ENCODE peak calls at places on chromosomes 6 and 20, in six cellular contexts. Z is lung; W is naive thymus-derived CD8-positive, alpha-beta T cell; B is activated naive CD8-positive, alpha-beta T cell treated with anti-CD3 and anti-CD28 coated beads, Interleukin-2, amount 50 U/mL, for 24 hours; Y is psoas muscle; J is right atrium auricular region. L is an unnamed sample.

GRCh38 chr6:46400898-46401297 is 90.4 kb downstream of the RCAN2 start:
- DNase-seq in Z (no peak), W (no peak), B (no peak), Y (no peak), J (no peak), L (no peak)

GRCh38 chr6:90537723-90538407 is 49.0 kb downstream of the MAP3K7 start:
- DNase-seq in Z (no peak), W (no peak), B (no peak), Y (no peak), J (no peak), L (no peak)

GRCh38 chr20:57851786-57852185 is 142.0 kb upstream of the PMEPA1 start:
- DNase-seq in Z (no peak), W (no peak), B (no peak), Y (no peak), J (no peak), L (no peak)

GRCh38 chr20:61700595-61701140 is 365.0 kb downstream of the TAF4 start:
- DNase-seq in Z (no peak), W (no peak), B (no peak), Y (no peak), J (no peak), L (no peak)

GRCh38 chr6:41072836-41073202 is at the start of gene NFYA:
- DNase-seq in Z (no peak), W (no peak), B (peak), Y (no peak), J (no peak), L (peak)

GRCh38 chr6:163893609-163894189 is 479.2 kb downstream of the QKI start:
- DNase-seq in Z (no peak), W (no peak), B (no peak), Y (no peak), J (no peak), L (no peak)

GRCh38 chr20:31543966-31544598 is 29.8 kb downstream of the HM13 start:
- DNase-seq in Z (peak), W (no peak), B (no peak), Y (no peak), J (no peak), L (no peak)

GRCh38 chr6:20403766-20404640 is 2.3 kb downstream of the E2F3 start:
- DNase-seq in Z (no peak), W (peak), B (peak), Y (no peak), J (no peak), L (peak)

GRCh38 chr20:62891111-62891510 is 29.5 kb upstream of the TCFL5 start:
- DNase-seq in Z (no peak), W (peak), B (no peak), Y (no peak), J (no peak), L (no peak)

GRCh38 chr6:168247456-168248147 is 72.0 kb downstream of the DACT2 start:
- DNase-seq in Z (peak), W (no peak), B (no peak), Y (peak), J (no peak), L (no peak)

GRCh38 chr20:3168079-3168828 is 5.1 kb downstream of the LZTS3 start:
- DNase-seq in Z (peak), W (no peak), B (no peak), Y (no peak), J (no peak), L (no peak)

GRCh38 chr20:63542031-63542559 is 4.9 kb upstream of the PTK6 start:
- DNase-seq in Z (no peak), W (no peak), B (no peak), Y (no peak), J (no peak), L (no peak)

GRCh38 chr20:32112862-32113261 is 3.3 kb downstream of the TM9SF4 start:
- DNase-seq in Z (peak), W (no peak), B (no peak), Y (no peak), J (peak), L (no peak)

GRCh38 chr6:83707829-83708545 is 914 bp downstream of the SNAP91 start:
- DNase-seq in Z (no peak), W (no peak), B (no peak), Y (no peak), J (no peak), L (no peak)

GRCh38 chr6:2245954-2246863 is 804 bp upstream of the GMDS start:
- DNase-seq in Z (peak), W (peak), B (peak), Y (peak), J (peak), L (peak)

GRCh38 chr6:64672131-64672530 is 1034.9 kb downstream of the EYS start:
- DNase-seq in Z (no peak), W (no peak), B (no peak), Y (no peak), J (no peak), L (no peak)

GRCh38 chr6:19303381-19303780 is 533.8 kb upstream of the ID4 start:
- DNase-seq in Z (no peak), W (no peak), B (no peak), Y (no peak), J (no peak), L (no peak)

GRCh38 chr6:139373928-139374356 is 506 bp downstream of the CITED2 start:
- DNase-seq in Z (no peak), W (no peak), B (no peak), Y (no peak), J (no peak), L (no peak)

GRCh38 chr20:20461526-20461925 is 93.6 kb downstream of the INSM1 start:
- DNase-seq in Z (no peak), W (no peak), B (no peak), Y (no peak), J (no peak), L (no peak)

GRCh38 chr6:151494235-151494950 is 576 bp downstream of the CCDC170 start:
- DNase-seq in Z (peak), W (no peak), B (peak), Y (peak), J (no peak), L (peak)

GRCh38 chr20:20184149-20184548 is 131.8 kb downstream of the CFAP61 start:
- DNase-seq in Z (no peak), W (no peak), B (peak), Y (no peak), J (no peak), L (no peak)

GRCh38 chr6:12265795-12266194 is 24.4 kb upstream of the EDN1 start:
- DNase-seq in Z (no peak), W (no peak), B (no peak), Y (no peak), J (no peak), L (no peak)

L was measured in CD4-positive, CD25-positive, alpha-beta regulatory T cell.